ENCODE peak calls at places on chromosomes 7 and 10, in nine cellular contexts. Q, S, J, H, Y, W, O, V and N are unnamed samples.

GRCh38 chr10:103564799-103565365 is 71.4 kb downstream of the NEURL1 start:
- DNase-seq in Q (peak; percentile 20), S (no peak), J (no peak), H (peak; percentile 67), Y (no peak), W (no peak), O (no peak), V (no peak), N (no peak)

GRCh38 chr10:81814842-81815241 is 60.2 kb upstream of the NRG3 start:
- DNase-seq in Q (no peak), S (no peak), J (no peak), H (no peak), Y (no peak), W (no peak), O (no peak), V (no peak), N (no peak)

GRCh38 chr10:772227-772637 is 82.8 kb upstream of the DIP2C start:
- DNase-seq in Q (no peak), S (no peak), J (no peak), H (no peak), Y (no peak), W (no peak), O (no peak), V (no peak), N (no peak)

GRCh38 chr7:24381919-24382505 is 98.0 kb downstream of the NPY start:
- DNase-seq in Q (peak; percentile 40), S (no peak), J (no peak), H (peak; percentile 37), Y (peak; percentile 16), W (peak; percentile 27), O (no peak), V (no peak), N (no peak)

GRCh38 chr7:116801092-116801710 is 61.2 kb upstream of the CAPZA2 start:
- DNase-seq in Q (peak; percentile 60), S (no peak), J (no peak), H (peak; percentile 62), Y (peak; percentile 66), W (peak; percentile 34), O (no peak), V (no peak), N (no peak)

GRCh38 chr10:53840668-53841067 is 960.4 kb downstream of the PCDH15 start:
- DNase-seq in Q (no peak), S (no peak), J (no peak), H (no peak), Y (no peak), W (no peak), O (no peak), V (no peak), N (no peak)

GRCh38 chr10:93458821-93459257 is 23.3 kb downstream of the MYOF start:
- DNase-seq in Q (peak; percentile 99), S (peak; percentile 91), J (no peak), H (peak; percentile 91), Y (peak; percentile 100), W (peak; percentile 99), O (no peak), V (peak; percentile 100), N (peak; percentile 100)

GRCh38 chr7:99791021-99791420 is 7.0 kb upstream of the CYP3A4 start:
- DNase-seq in Q (no peak), S (no peak), J (no peak), H (no peak), Y (no peak), W (no peak), O (no peak), V (no peak), N (no peak)

GRCh38 chr10:77036993-77037734 is 600.4 kb downstream of the KCNMA1 start:
- DNase-seq in Q (peak; percentile 7), S (no peak), J (no peak), H (no peak), Y (peak; percentile 34), W (peak; percentile 18), O (no peak), V (no peak), N (no peak)

DNA sequence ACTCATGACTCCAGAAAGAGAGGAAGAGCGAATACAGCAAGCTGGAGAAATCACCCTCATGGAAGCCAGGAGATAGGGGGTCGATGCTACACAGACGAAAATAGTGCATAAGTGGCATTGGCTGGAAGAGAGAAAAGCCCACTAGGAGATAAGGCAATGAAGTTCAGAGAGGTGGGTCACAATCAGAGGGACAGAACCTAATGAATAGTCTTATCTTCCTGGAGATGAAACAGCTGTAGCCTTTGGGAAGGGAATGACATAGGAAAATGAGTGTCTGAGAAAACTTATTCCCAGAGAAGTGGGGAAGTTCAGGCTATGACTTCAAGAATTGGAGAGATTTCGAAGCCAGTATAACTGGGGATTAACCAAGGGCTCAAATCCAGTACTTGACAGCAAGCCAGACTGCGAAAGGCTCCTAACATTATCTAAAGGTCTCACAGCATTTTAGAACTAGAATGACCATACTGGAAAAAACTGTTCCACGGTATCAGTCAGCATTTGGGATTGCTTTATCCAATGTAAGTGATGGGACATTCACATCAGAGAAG is 211.1 kb downstream of the ZNF365 start:
- DNase-seq in Q (peak; percentile 23), S (no peak), J (no peak), H (no peak), Y (peak; percentile 79), W (no peak), O (no peak), V (no peak), N (no peak)
- H3K4me3 ChIP-seq in Q (no peak overlapping the region), S (no peak overlapping the region), J (no peak overlapping the region), H (no peak overlapping the region), Y (no peak overlapping the region), W (no peak overlapping the region), O (no peak overlapping the region), V (no peak overlapping the region), N (no peak overlapping the region)

DNA sequence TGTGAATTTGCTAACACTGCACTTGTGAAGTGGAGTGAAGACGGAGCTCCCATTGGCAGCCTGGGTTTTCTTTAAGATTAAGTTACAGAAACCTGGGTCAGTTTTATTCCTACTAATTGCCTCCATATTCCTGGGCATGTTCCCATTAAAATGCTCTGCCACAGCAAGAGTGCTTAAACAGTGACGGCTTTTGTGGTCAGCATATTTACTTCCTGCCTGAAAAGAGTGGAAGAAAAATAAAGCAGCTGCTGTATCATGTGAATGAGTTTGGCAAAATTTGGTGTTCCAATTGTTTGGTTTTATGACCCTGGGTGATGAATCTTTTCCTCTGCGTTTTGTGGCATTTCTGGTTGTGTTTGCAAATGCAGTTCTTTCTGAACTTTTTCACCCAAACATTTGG is 96.9 kb upstream of the PLXDC2 start:
- DNase-seq in Q (peak; percentile 51), S (no peak), J (no peak), H (no peak), Y (peak; percentile 93), W (peak; percentile 99), O (no peak), V (peak; percentile 85), N (peak; percentile 46)
- H3K4me3 ChIP-seq in Q (no peak overlapping the region), S (no peak overlapping the region), J (no peak overlapping the region), H (no peak overlapping the region), Y (no peak overlapping the region), W (no peak overlapping the region), O (no peak overlapping the region), V (no peak overlapping the region), N (no peak overlapping the region)

GRCh38 chr7:155648752-155649339 is 4.4 kb downstream of the RBM33 start:
- DNase-seq in Q (no peak), S (no peak), J (no peak), H (no peak), Y (no peak), W (no peak), O (no peak), V (no peak), N (no peak)
- H3K4me3 ChIP-seq in Q (no peak overlapping the region), S (no peak overlapping the region), J (no peak overlapping the region), H (no peak overlapping the region), Y (no peak overlapping the region), W (no peak overlapping the region), O (no peak overlapping the region), V (no peak overlapping the region), N (no peak overlapping the region)

DNA sequence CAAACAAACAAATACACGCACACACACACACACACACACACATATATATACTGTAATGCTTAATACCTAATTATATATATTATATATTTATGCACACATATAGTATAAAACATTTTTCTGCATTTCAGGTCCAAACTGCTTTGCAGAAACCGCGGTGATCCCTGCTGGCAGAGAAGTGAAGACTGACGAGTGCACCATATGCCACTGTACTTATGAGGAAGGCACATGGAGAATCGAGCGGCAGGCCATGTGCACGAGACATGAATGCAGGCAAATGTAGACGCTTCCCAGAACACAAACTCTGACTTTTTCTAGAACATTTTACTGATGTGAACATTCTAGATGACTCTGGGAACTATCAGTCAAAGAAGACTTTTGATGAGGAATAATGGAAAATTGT is 138.5 kb downstream of the VWC2 start:
- DNase-seq in Q (no peak), S (no peak), J (no peak), H (no peak), Y (no peak), W (no peak), O (no peak), V (no peak), N (no peak)
- H3K4me3 ChIP-seq in Q (no peak overlapping the region), S (no peak overlapping the region), J (no peak overlapping the region), H (no peak overlapping the region), Y (no peak overlapping the region), W (no peak overlapping the region), O (no peak overlapping the region), V (no peak overlapping the region), N (no peak overlapping the region)

GRCh38 chr10:33810986-33811385 is 476.5 kb upstream of the NRP1 start:
- DNase-seq in Q (no peak), S (no peak), J (no peak), H (no peak), Y (no peak), W (no peak), O (no peak), V (no peak), N (no peak)

GRCh38 chr10:33805831-33806230 is 471.4 kb upstream of the NRP1 start:
- DNase-seq in Q (no peak), S (no peak), J (no peak), H (no peak), Y (no peak), W (peak; percentile 44), O (no peak), V (no peak), N (no peak)

GRCh38 chr10:33804534-33804933 is 470.1 kb upstream of the NRP1 start:
- DNase-seq in Q (no peak), S (no peak), J (no peak), H (no peak), Y (peak; percentile 47), W (peak; percentile 64), O (no peak), V (no peak), N (no peak)

GRCh38 chr10:33808475-33808874 is 474.0 kb upstream of the NRP1 start:
- DNase-seq in Q (no peak), S (no peak), J (no peak), H (no peak), Y (no peak), W (no peak), O (no peak), V (no peak), N (no peak)

GRCh38 chr10:33807527-33808377 is 473.3 kb upstream of the NRP1 start:
- DNase-seq in Q (no peak), S (no peak), J (no peak), H (no peak), Y (no peak), W (no peak), O (no peak), V (no peak), N (no peak)
- H3K4me3 ChIP-seq in Q (no peak overlapping the region), S (no peak overlapping the region), J (no peak overlapping the region), H (no peak overlapping the region), Y (no peak overlapping the region), W (no peak overlapping the region), O (no peak overlapping the region), V (no peak overlapping the region), N (no peak overlapping the region)

GRCh38 chr7:2357165-2357564 is 2.5 kb downstream of the EIF3B start:
- DNase-seq in Q (no peak), S (no peak), J (no peak), H (no peak), Y (no peak), W (no peak), O (no peak), V (no peak), N (no peak)
- H3K4me3 ChIP-seq in Q (no peak overlapping the region), S (no peak overlapping the region), J (no peak overlapping the region), H (no peak overlapping the region), Y (no peak overlapping the region), W (no peak overlapping the region), O (no peak overlapping the region), V (peak overlapping the region; percentile 7), N (no peak overlapping the region)